ENCODE peak calls at places on chromosomes 12 and 14, in four cellular contexts. H is kidney epithelial cell, M is BJ, T is A549. U is an unnamed sample.

GRCh38 chr14:65926935-65927700 is 514.6 kb downstream of the FUT8 start:
- DNase-seq in M (no peak), H (no peak), T (no peak), U (no peak)

GRCh38 chr12:8912910-8913309 is 1.4 kb upstream of the PHC1 start:
- DNase-seq in M (no peak), T (peak), H (no peak), U (no peak)

GRCh38 chr12:41436076-41436475 is 248.0 kb downstream of the PDZRN4 start:
- DNase-seq in M (no peak), H (no peak), T (no peak), U (no peak)

GRCh38 chr12:62629413-62629812 is 162.8 kb downstream of the MON2 start:
- DNase-seq in M (no peak), H (no peak), T (no peak), U (no peak)

GRCh38 chr12:84910549-84911241 is 1.9 kb downstream of the SLC6A15 start:
- DNase-seq in M (no peak), T (peak), H (no peak), U (no peak)

GRCh38 chr12:41856228-41856627 is 288.4 kb downstream of the GXYLT1 start:
- DNase-seq in H (no peak), M (no peak), T (no peak), U (no peak)

GRCh38 chr12:21308785-21309184 is 25.9 kb downstream of the SLCO1A2 start:
- DNase-seq in T (no peak), M (no peak), H (no peak), U (no peak)

GRCh38 chr14:33184587-33184986 is 245.9 kb downstream of the NPAS3 start:
- DNase-seq in M (no peak), H (no peak), T (peak), U (no peak)

GRCh38 chr12:14537088-14537487 is 30.6 kb downstream of the PLBD1 start:
- DNase-seq in T (no peak), H (no peak), M (no peak), U (no peak)

GRCh38 chr12:65567820-65568219 is 256.5 kb upstream of the HMGA2 start:
- DNase-seq in H (no peak), M (no peak), T (no peak), U (no peak)

GRCh38 chr14:58072288-58073071 is 79.5 kb downstream of the ARMH4 start:
- DNase-seq in M (no peak), T (peak), H (peak), U (peak)

GRCh38 chr12:6368906-6369525 is 6.3 kb downstream of the SCNN1A start:
- DNase-seq in H (no peak), T (no peak), M (no peak), U (no peak)

GRCh38 chr12:100348657-100349454 is 8.0 kb upstream of the SLC17A8 start:
- DNase-seq in M (no peak), H (no peak), T (peak), U (peak)

GRCh38 chr12:7555752-7556151 is 52.2 kb upstream of the CD163 start:
- DNase-seq in H (peak), M (peak), T (no peak), U (no peak)

GRCh38 chr14:97267509-97267908 is 470.3 kb downstream of the VRK1 start:
- DNase-seq in T (no peak), H (no peak), M (no peak), U (no peak)

GRCh38 chr14:95297832-95298231 is 21.9 kb downstream of the CLMN start:
- DNase-seq in H (no peak), T (no peak), M (no peak), U (no peak)

GRCh38 chr14:38198425-38198824 is 9.3 kb upstream of the SSTR1 start:
- DNase-seq in H (no peak), T (no peak), M (no peak), U (no peak)
- TF ChIP-seq CTCF in H (no peak), T (no peak), M (no peak), U (no peak)

GRCh38 chr12:72141381-72141780 is 130.8 kb upstream of the TRHDE start:
- DNase-seq in T (peak), H (no peak), M (no peak), U (peak)
- TF ChIP-seq CTCF in T (no peak), H (peak), M (peak), U (no peak)

GRCh38 chr14:89797148-89797547 is 157.4 kb downstream of the EFCAB11 start:
- DNase-seq in T (no peak), H (no peak), M (no peak), U (no peak)
- TF ChIP-seq CTCF in T (no peak), H (no peak), M (no peak), U (no peak)

GRCh38 chr14:55665067-55665700 is 85.2 kb downstream of the KTN1 start:
- DNase-seq in H (no peak), T (no peak), M (no peak), U (no peak)
- TF ChIP-seq CTCF in H (no peak), T (no peak), M (no peak), U (no peak)

GRCh38 chr14:75724414-75725204 is 63.6 kb downstream of the TTLL5 start:
- DNase-seq in M (no peak), T (no peak), H (no peak), U (peak)
- TF ChIP-seq CTCF in M (no peak), T (no peak), H (no peak), U (no peak)

GRCh38 chr14:70802379-70802778 is 6.9 kb downstream of the MAP3K9 start:
- DNase-seq in H (no peak), M (no peak), T (no peak), U (no peak)
- TF ChIP-seq CTCF in H (no peak), M (no peak), T (no peak), U (no peak)